ENCODE peak calls at places on chromosomes 4 and X, in seven cellular contexts. Q is D341Med, S is NCI-H2081, Z is EL, C is right atrium auricular region, J is dorsolateral prefrontal cortex, E is cardiac muscle cell. B is an unnamed sample.

GRCh38 chr4:100295792-100296191 is 105.5 kb upstream of the DDIT4L start:
- DNase-seq in Q (no peak), C (no peak), E (no peak), Z (peak), S (no peak), J (no peak), B (no peak)

GRCh38 chr4:81510643-81511189 is 39.0 kb upstream of the RASGEF1B start:
- DNase-seq in J (no peak), S (no peak), Q (no peak), C (no peak), Z (no peak), E (no peak), B (no peak)

GRCh38 chr4:53956053-53956452 is 108.4 kb downstream of the CHIC2 start:
- DNase-seq in C (no peak), S (no peak), Z (no peak), E (no peak), Q (no peak), J (no peak), B (no peak)

GRCh38 chr4:128241425-128241913 is 46.1 kb downstream of the PGRMC2 start:
- DNase-seq in J (no peak), C (no peak), S (no peak), E (no peak), Z (peak), Q (no peak), B (no peak)

GRCh38 chr4:184118516-184118915 is 99.2 kb downstream of the ENPP6 start:
- DNase-seq in J (no peak), C (no peak), E (peak), Q (no peak), Z (no peak), S (no peak), B (no peak)

GRCh38 chrX:134935286-134935685 is 55.5 kb upstream of the SMIM10 start:
- DNase-seq in Z (no peak), J (no peak), E (no peak), S (no peak), C (no peak), Q (no peak), B (no peak)

GRCh38 chr4:107866726-107867125 is 42.0 kb downstream of the SGMS2 start:
- DNase-seq in J (no peak), C (no peak), S (no peak), Q (no peak), Z (no peak), E (no peak), B (no peak)

GRCh38 chrX:133533249-133533648 is 118.0 kb upstream of the GPC4 start:
- DNase-seq in S (no peak), C (no peak), J (no peak), Q (no peak), E (no peak), Z (no peak), B (no peak)

GRCh38 chrX:39688576-39689373 is 409.0 kb downstream of the BCOR start:
- DNase-seq in Q (peak), Z (peak), J (peak), C (no peak), E (peak), S (peak), B (peak)

GRCh38 chr4:166128452-166128851 is 255.4 kb downstream of the TLL1 start:
- DNase-seq in E (no peak), Q (no peak), C (no peak), Z (peak), J (no peak), S (no peak), B (no peak)

GRCh38 chr4:168845897-168846296 is 164.2 kb downstream of the CBR4 start:
- DNase-seq in Q (no peak), Z (no peak), C (no peak), J (no peak), E (no peak), S (no peak), B (no peak)

GRCh38 chrX:135087867-135088266 is 32.5 kb downstream of the ETDB start:
- DNase-seq in C (no peak), S (peak), J (no peak), Z (no peak), E (no peak), Q (no peak), B (no peak)

GRCh38 chrX:152635941-152636340 is 1.8 kb upstream of the GABRQ start:
- DNase-seq in J (peak), S (peak), C (no peak), Z (peak), E (peak), Q (peak), B (peak)

GRCh38 chr4:6262847-6263487 is 6.7 kb upstream of the WFS1 start:
- DNase-seq in Z (no peak), C (no peak), E (no peak), J (no peak), S (no peak), Q (no peak), B (no peak)